ENCODE peak calls at places on chromosomes 2 and 18, in six cellular contexts. S, X, A, N, Z and K are unnamed samples.

GRCh38 chr18:420661-421060 is 79.8 kb downstream of the COLEC12 start:
- DNase-seq in X (no peak), Z (no peak), S (no peak), N (no peak), A (no peak), K (no peak)

GRCh38 chr2:109284816-109285215 is 155.8 kb downstream of the SH3RF3 start:
- DNase-seq in Z (no peak), N (no peak), A (no peak), S (peak; percentile 9), X (no peak), K (no peak)

GRCh38 chr18:22983175-22983574 is 50.0 kb downstream of the RBBP8 start:
- DNase-seq in N (no peak), Z (peak; percentile 69), S (peak; percentile 37), A (no peak), X (no peak), K (no peak)

GRCh38 chr2:205714058-205714776 is 31.9 kb downstream of the NRP2 start:
- DNase-seq in N (no peak), S (no peak), X (no peak), A (no peak), Z (no peak), K (no peak)

GRCh38 chr2:174335605-174336402 is 1.1 kb downstream of the SP9 start:
- DNase-seq in A (no peak), Z (no peak), S (peak; percentile 58), N (no peak), X (no peak), K (no peak)

GRCh38 chr2:200509227-200509607 is 651 bp downstream of the KCTD18 start:
- DNase-seq in N (no peak), Z (no peak), X (no peak), A (no peak), S (peak; percentile 19), K (no peak)

GRCh38 chr18:60040966-60041365 is 141.2 kb downstream of the PMAIP1 start:
- DNase-seq in Z (no peak), A (no peak), S (peak; percentile 44), X (no peak), N (no peak), K (no peak)

GRCh38 chr2:180728928-180729559 is 251.4 kb upstream of the UBE2E3 start:
- DNase-seq in S (peak; percentile 88), N (no peak), A (no peak), Z (no peak), X (no peak), K (no peak)

GRCh38 chr18:40012931-40013609 is 1942.0 kb upstream of the PIK3C3 start:
- DNase-seq in X (no peak), Z (no peak), A (no peak), S (no peak), N (no peak), K (no peak)

GRCh38 chr2:20577495-20578235 is 73.2 kb downstream of the HS1BP3 start:
- DNase-seq in Z (no peak), A (no peak), X (peak; percentile 87), S (peak; percentile 98), N (no peak), K (no peak)

GRCh38 chr2:221926327-221926726 is 354.2 kb upstream of the EPHA4 start:
- DNase-seq in Z (no peak), X (no peak), A (no peak), N (no peak), S (no peak), K (no peak)

GRCh38 chr2:133072837-133073694 is 403.1 kb upstream of the LYPD1 start:
- DNase-seq in S (no peak), A (no peak), Z (no peak), N (no peak), X (no peak), K (no peak)

GRCh38 chr18:26709897-26710296 is 155.6 kb downstream of the AQP4 start:
- DNase-seq in X (no peak), Z (no peak), S (no peak), A (no peak), N (no peak), K (no peak)

GRCh38 chr18:56202567-56203136 is 435.7 kb downstream of the TXNL1 start:
- DNase-seq in X (no peak), A (no peak), Z (no peak), N (no peak), S (no peak), K (no peak)

GRCh38 chr2:30516166-30516565 is 69.1 kb downstream of the LCLAT1 start:
- DNase-seq in S (no peak), Z (no peak), A (no peak), N (no peak), X (no peak), K (no peak)

GRCh38 chr2:238406222-238406997 is 20.3 kb upstream of the ASB1 start:
- DNase-seq in A (no peak), Z (no peak), X (no peak), S (no peak), N (no peak), K (no peak)

GRCh38 chr2:232363784-232364615 is 14.6 kb upstream of the ALPP start:
- DNase-seq in A (no peak), S (no peak), X (no peak), N (no peak), Z (no peak), K (no peak)

GRCh38 chr2:197108758-197109157 is 182.3 kb upstream of the PGAP1 start:
- DNase-seq in Z (no peak), S (peak; percentile 93), A (peak; percentile 20), X (peak; percentile 95), N (no peak), K (peak; percentile 29)

GRCh38 chr2:226611944-226612318 is 187.7 kb downstream of the IRS1 start:
- DNase-seq in Z (no peak), N (no peak), S (peak; percentile 43), X (no peak), A (no peak), K (no peak)

GRCh38 chr2:10402652-10403215 is 45.4 kb downstream of the ODC1 start:
- DNase-seq in S (no peak), X (no peak), A (no peak), Z (no peak), N (no peak), K (no peak)

GRCh38 chr2:74502147-74502719 is 2.8 kb upstream of the LBX2 start:
- DNase-seq in N (no peak), Z (no peak), X (peak; percentile 79), A (no peak), S (no peak), K (no peak)

GRCh38 chr2:241351640-241352031 is 4.4 kb upstream of the FARP2 start:
- DNase-seq in Z (no peak), S (no peak), X (no peak), N (no peak), A (no peak), K (no peak)

GRCh38 chr2:120786559-120786960 is 50.9 kb downstream of the GLI2 start:
- DNase-seq in X (no peak), S (no peak), Z (no peak), A (no peak), N (no peak), K (no peak)

GRCh38 chr2:113974727-113975126 is 84.8 kb downstream of the ACTR3 start:
- DNase-seq in S (no peak), A (no peak), N (no peak), Z (no peak), X (no peak), K (no peak)

GRCh38 chr2:174939046-174939445 is 66.1 kb downstream of the CHN1 start:
- DNase-seq in S (peak; percentile 76), X (no peak), A (no peak), Z (no peak), N (no peak), K (no peak)